ENCODE peak calls at places on chromosome 17, in five cellular contexts. H is osteoblast, U is Peyer's patch, O is tibial artery, N is neural crest cell. Y is an unnamed sample.

GRCh38 chr17:55238931-55239297 is 25.8 kb upstream of the HLF start:
- DNase-seq in U (no peak), N (no peak), H (no peak), O (no peak), Y (peak; percentile 2)

GRCh38 chr17:21031756-21032396 is 10.9 kb downstream of the USP22 start:
- DNase-seq in U (no peak), H (no peak), N (no peak), O (no peak), Y (no peak)

GRCh38 chr17:17062866-17063265 is 20.6 kb downstream of the MPRIP start:
- DNase-seq in H (no peak), U (peak; percentile 52), N (no peak), O (peak; percentile 28), Y (no peak)

GRCh38 chr17:35088647-35088910 is 25.1 kb upstream of the RFFL start:
- DNase-seq in O (no peak), H (no peak), N (no peak), U (peak; percentile 81), Y (no peak)

GRCh38 chr17:35540589-35541404 is 3.3 kb upstream of the SLFN12L start:
- DNase-seq in O (peak; percentile 51), N (no peak), H (peak; percentile 62), U (peak; percentile 81), Y (peak; percentile 71)

GRCh38 chr17:4072487-4073157 is 70.2 kb downstream of the ZZEF1 start:
- DNase-seq in H (peak; percentile 76), N (no peak), O (no peak), U (no peak), Y (no peak)

GRCh38 chr17:49249292-49249794 is 18.8 kb upstream of the PHOSPHO1 start:
- DNase-seq in O (no peak), N (no peak), U (no peak), H (peak; percentile 85), Y (no peak)

GRCh38 chr17:7363311-7363710 is 8.4 kb downstream of the TMEM95 start:
- DNase-seq in H (peak; percentile 66), U (no peak), N (no peak), O (no peak), Y (no peak)

GRCh38 chr17:78597923-78598545 is 20.8 kb upstream of the DNAH17 start:
- DNase-seq in O (no peak), H (peak; percentile 84), U (no peak), N (no peak), Y (no peak)

GRCh38 chr17:63247706-63248105 is 198.4 kb downstream of the CYB561 start:
- DNase-seq in O (no peak), U (no peak), H (peak; percentile 62), N (no peak), Y (no peak)
- TF ChIP-seq CTCF in O (no peak), U (no peak), H (no peak), N (no peak), Y (no peak)

DNA sequence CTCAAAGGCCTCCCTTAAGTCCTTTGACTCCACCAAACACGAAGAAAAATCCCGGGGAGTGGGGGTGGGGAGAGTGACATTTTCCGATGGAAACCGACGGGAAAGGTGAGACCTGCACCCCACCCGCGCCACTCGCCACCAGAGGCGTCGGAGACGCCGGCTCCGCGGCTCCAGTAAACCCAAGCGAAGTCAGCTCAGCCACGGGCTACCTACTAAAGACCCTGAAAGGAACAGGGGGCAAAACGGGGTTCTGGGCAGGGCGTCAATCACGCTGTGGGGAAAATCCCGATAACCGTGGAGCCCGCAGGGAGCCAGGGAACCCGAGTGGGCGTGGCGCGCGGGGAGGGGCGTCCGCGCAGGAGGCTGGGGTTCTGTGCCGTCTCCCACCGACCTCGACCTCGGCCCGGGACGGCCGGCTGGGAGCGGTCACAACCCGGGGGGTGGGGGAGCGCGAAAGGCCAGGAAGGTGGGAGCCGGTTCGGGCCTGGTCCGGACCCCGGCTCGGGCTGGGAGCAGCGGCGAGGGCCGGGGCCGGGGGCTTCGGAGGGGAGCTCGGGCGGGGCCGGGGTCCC is 565 bp downstream of the WDR45B start:
- DNase-seq in O (peak; percentile 28), U (peak; percentile 63), H (peak; percentile 94), N (no peak), Y (peak; percentile 51)
- TF ChIP-seq CTCF in O (no peak), U (no peak), H (no peak), N (no peak), Y (peak; percentile 25)

GRCh38 chr17:68398731-68399637 is 58.3 kb downstream of the WIPI1 start:
- DNase-seq in O (peak; percentile 55), N (peak; percentile 55), H (peak; percentile 80), U (peak; percentile 78), Y (peak; percentile 64)
- TF ChIP-seq CTCF in O (peak; percentile 45), N (peak; percentile 75), H (peak; percentile 92), U (peak; percentile 55), Y (peak; percentile 77)

GRCh38 chr17:28918295-28918694 is 15.4 kb upstream of the DHRS13 start:
- DNase-seq in O (no peak), N (no peak), H (no peak), U (no peak), Y (no peak)

GRCh38 chr17:28916302-28916934 is 13.5 kb upstream of the DHRS13 start:
- DNase-seq in N (peak; percentile 32), H (no peak), O (peak; percentile 51), U (peak; percentile 81), Y (peak; percentile 65)

GRCh38 chr17:28917029-28917428 is 14.2 kb upstream of the DHRS13 start:
- DNase-seq in N (no peak), H (no peak), O (no peak), U (no peak), Y (no peak)

GRCh38 chr17:28920191-28920590 is 17.3 kb upstream of the DHRS13 start:
- DNase-seq in O (no peak), U (no peak), H (no peak), N (no peak), Y (no peak)

GRCh38 chr17:28917465-28917864 is 14.6 kb upstream of the DHRS13 start:
- DNase-seq in U (no peak), H (peak; percentile 83), O (no peak), N (no peak), Y (no peak)
- TF ChIP-seq CTCF in U (no peak), H (no peak), O (no peak), N (no peak), Y (no peak)

GRCh38 chr17:18319604-18320256 is 4.6 kb downstream of the SMCR8 start:
- DNase-seq in H (peak; percentile 86), U (no peak), N (peak; percentile 26), O (no peak), Y (peak; percentile 30)
- TF ChIP-seq CTCF in H (peak; percentile 59), U (peak; percentile 38), N (peak; percentile 67), O (no peak), Y (peak; percentile 39)

GRCh38 chr17:48241770-48242497 is 134.4 kb downstream of the SNX11 start:
- DNase-seq in O (no peak), U (no peak), H (no peak), N (no peak), Y (no peak)
- TF ChIP-seq CTCF in O (no peak), U (no peak), H (no peak), N (no peak), Y (no peak)

DNA sequence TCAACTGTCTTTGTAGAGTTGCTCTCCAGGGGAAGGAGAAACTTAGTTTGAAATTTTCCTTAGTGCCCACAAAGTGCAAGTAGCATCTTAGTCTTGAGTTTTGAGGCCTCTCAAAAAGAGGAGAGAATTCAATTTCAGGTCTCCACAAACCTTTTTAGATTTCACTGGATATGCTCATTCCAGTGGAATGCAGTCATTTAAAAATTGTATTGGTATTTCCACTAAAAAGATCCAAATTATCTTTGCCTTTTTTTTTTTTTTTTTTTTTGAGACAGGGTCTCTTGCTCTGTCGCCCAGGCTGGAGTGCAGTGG is 6.9 kb upstream of the FOXJ1 start:
- DNase-seq in O (no peak), N (no peak), U (no peak), H (no peak), Y (no peak)
- TF ChIP-seq CTCF in O (no peak), N (peak; percentile 11), U (no peak), H (no peak), Y (no peak)

GRCh38 chr17:8628172-8628571 is 2.4 kb downstream of the MYH10 start:
- DNase-seq in H (peak; percentile 44), N (no peak), O (no peak), U (no peak), Y (peak; percentile 5)
- TF ChIP-seq CTCF in H (no peak), N (no peak), O (no peak), U (no peak), Y (no peak)

DNA sequence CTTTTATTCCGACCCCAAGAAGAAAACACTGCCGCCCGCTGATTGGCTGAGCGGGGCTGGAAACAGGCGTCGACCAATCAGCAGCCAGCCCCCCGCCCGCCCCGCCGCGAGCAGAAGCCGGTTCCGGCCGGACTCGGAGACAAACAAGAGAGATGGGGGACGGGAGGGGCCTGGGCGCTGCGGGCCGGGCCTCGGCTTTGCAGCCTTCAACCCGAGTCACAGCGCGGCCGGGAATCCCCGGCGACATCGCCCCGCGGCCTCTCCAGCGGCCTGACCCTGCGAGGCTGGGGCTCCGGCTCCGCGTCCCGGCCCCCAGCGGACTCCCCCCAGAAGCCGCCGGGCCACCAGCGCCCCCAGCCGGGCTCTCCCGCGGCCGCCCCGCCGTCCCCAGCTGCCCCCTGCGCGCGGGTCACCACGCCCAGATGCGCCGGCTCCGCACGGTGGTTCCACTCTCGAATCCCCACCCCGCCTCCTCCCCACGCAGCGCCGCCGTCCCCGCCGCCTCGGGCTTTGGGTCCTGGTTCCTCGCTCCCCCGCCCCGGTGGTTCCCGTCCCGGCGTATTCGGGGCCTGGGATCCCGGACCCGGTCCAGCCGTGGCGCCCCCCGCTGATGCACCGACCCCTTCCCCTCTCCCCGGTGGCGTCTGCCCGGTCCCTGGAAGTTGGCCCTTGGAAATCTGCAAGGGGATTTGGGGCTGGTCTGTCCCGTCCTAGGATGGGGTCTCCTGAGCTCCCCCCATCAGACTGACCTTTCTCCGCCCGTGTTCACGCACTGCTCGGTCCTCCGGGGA is 417 bp upstream of the SLC43A2 start:
- DNase-seq in N (peak; percentile 89), O (peak; percentile 96), U (peak; percentile 97), H (peak; percentile 100), Y (peak; percentile 96)
- TF ChIP-seq CTCF in N (peak; percentile 41), O (peak; percentile 36), U (peak; percentile 46), H (no peak), Y (no peak)

GRCh38 chr17:63950940-63951907 is 19.1 kb upstream of the CD79B start:
- DNase-seq in H (no peak), O (no peak), U (peak; percentile 89), N (no peak), Y (peak; percentile 63)
- TF ChIP-seq CTCF in H (no peak), O (no peak), U (peak; percentile 47), N (peak; percentile 56), Y (peak; percentile 36)

Y was measured in activated CD8-positive, alpha-beta T cell treated with anti-CD3 and anti-CD28 coated beads for 36 hours.